ENCODE peak calls at places on chromosomes 1 and 21, in six cellular contexts. One of them, this sample, is unnamed.

GRCh38 chr1:221991221-221991620 is 249.3 kb upstream of the DUSP10 start:
- DNase-seq in H1: no peak
- DNase-seq in A549: no peak
- DNase-seq in K562: no peak
- DNase-seq in SK-N-SH: no peak
- DNase-seq in GM12878: no peak
- DNase-seq in this sample: no peak

GRCh38 chr1:223827193-223827663 is 18.5 kb downstream of the TP53BP2 start:
- DNase-seq in H1: no peak
- DNase-seq in A549: no peak
- DNase-seq in K562: no peak
- DNase-seq in SK-N-SH: no peak
- DNase-seq in GM12878: no peak
- DNase-seq in this sample: no peak

GRCh38 chr1:178470411-178470960 is 26.3 kb downstream of the CLEC20A start:
- DNase-seq in H1: no peak
- DNase-seq in A549: peak; percentile 20
- DNase-seq in K562: no peak
- DNase-seq in SK-N-SH: no peak
- DNase-seq in GM12878: no peak
- DNase-seq in this sample: no peak

GRCh38 chr21:27703806-27704205 is 736.9 kb upstream of the ADAMTS5 start:
- DNase-seq in H1: no peak
- DNase-seq in A549: no peak
- DNase-seq in K562: no peak
- DNase-seq in SK-N-SH: no peak
- DNase-seq in GM12878: no peak
- DNase-seq in this sample: no peak

GRCh38 chr1:85464497-85465098 is 361 bp downstream of the DDAH1 start:
- DNase-seq in H1: peak; percentile 83
- DNase-seq in A549: peak; percentile 55
- DNase-seq in K562: no peak
- DNase-seq in SK-N-SH: peak; percentile 81
- DNase-seq in GM12878: no peak
- DNase-seq in this sample: peak; percentile 40

GRCh38 chr1:76336951-76337371 is 262.4 kb downstream of the ST6GALNAC3 start:
- DNase-seq in H1: no peak
- DNase-seq in A549: no peak
- DNase-seq in K562: no peak
- DNase-seq in SK-N-SH: peak; percentile 78
- DNase-seq in GM12878: no peak
- DNase-seq in this sample: no peak

GRCh38 chr1:12343823-12344487 is 114.1 kb downstream of the VPS13D start:
- DNase-seq in H1: no peak
- DNase-seq in A549: no peak
- DNase-seq in K562: no peak
- DNase-seq in SK-N-SH: no peak
- DNase-seq in GM12878: peak; percentile 21
- DNase-seq in this sample: no peak

GRCh38 chr1:212608956-212609700 is 567 bp downstream of the ATF3 start:
- DNase-seq in H1: peak; percentile 85
- DNase-seq in A549: no peak
- DNase-seq in K562: peak; percentile 67
- DNase-seq in SK-N-SH: peak; percentile 87
- DNase-seq in GM12878: no peak
- DNase-seq in this sample: peak; percentile 36

GRCh38 chr1:109501644-109502367 is 7.7 kb downstream of the AMIGO1 start:
- DNase-seq in H1: no peak
- DNase-seq in A549: no peak
- DNase-seq in K562: no peak
- DNase-seq in SK-N-SH: no peak
- DNase-seq in GM12878: no peak
- DNase-seq in this sample: no peak

GRCh38 chr21:45504021-45504515 is 38.2 kb downstream of the SLC19A1 start:
- DNase-seq in H1: no peak
- DNase-seq in A549: no peak
- DNase-seq in K562: peak; percentile 40
- DNase-seq in SK-N-SH: no peak
- DNase-seq in GM12878: no peak
- DNase-seq in this sample: no peak

GRCh38 chr21:45502006-45502345 is 40.3 kb downstream of the SLC19A1 start:
- DNase-seq in H1: no peak
- DNase-seq in A549: no peak
- DNase-seq in K562: no peak
- DNase-seq in SK-N-SH: no peak
- DNase-seq in GM12878: no peak
- DNase-seq in this sample: no peak

GRCh38 chr21:45504516-45505415 is 37.5 kb downstream of the SLC19A1 start:
- DNase-seq in H1: no peak
- DNase-seq in A549: no peak
- DNase-seq in K562: no peak
- DNase-seq in SK-N-SH: no peak
- DNase-seq in GM12878: no peak
- DNase-seq in this sample: no peak

GRCh38 chr21:45499970-45500575 is 42.2 kb downstream of the SLC19A1 start:
- DNase-seq in H1: no peak
- DNase-seq in A549: no peak
- DNase-seq in K562: no peak
- DNase-seq in SK-N-SH: no peak
- DNase-seq in GM12878: no peak
- DNase-seq in this sample: no peak

DNA sequence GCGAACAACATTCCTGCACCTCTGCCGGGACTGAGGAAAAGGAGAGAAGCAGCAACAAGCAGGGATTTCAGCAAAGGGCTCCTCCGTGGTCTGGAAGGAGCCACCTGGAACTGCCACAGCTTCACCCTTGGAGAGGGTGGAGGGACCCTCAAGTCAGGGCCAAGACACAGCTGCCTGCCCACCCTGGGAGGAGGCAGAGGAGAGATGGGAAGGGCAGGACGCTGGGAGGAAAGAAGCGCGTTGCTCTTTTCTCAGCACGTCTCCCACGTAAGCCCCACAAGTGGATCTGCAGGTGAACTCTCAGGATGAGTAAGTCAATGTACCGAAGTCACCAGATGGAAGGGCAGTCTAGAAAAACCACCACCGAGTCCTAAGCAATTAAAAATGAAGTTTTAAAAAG is 39.6 kb downstream of the SLC19A1 start:
- DNase-seq in H1: no peak
- DNase-seq in A549: no peak
- DNase-seq in K562: no peak
- DNase-seq in SK-N-SH: no peak
- DNase-seq in GM12878: no peak
- DNase-seq in this sample: no peak
- TF ChIP-seq CHD2 in H1: no peak
- TF ChIP-seq CHD2 in A549: no peak
- TF ChIP-seq CHD2 in K562: no peak
- TF ChIP-seq CHD2 in SK-N-SH: no peak
- TF ChIP-seq CHD2 in GM12878: no peak
- TF ChIP-seq CHD2 in this sample: no peak

DNA sequence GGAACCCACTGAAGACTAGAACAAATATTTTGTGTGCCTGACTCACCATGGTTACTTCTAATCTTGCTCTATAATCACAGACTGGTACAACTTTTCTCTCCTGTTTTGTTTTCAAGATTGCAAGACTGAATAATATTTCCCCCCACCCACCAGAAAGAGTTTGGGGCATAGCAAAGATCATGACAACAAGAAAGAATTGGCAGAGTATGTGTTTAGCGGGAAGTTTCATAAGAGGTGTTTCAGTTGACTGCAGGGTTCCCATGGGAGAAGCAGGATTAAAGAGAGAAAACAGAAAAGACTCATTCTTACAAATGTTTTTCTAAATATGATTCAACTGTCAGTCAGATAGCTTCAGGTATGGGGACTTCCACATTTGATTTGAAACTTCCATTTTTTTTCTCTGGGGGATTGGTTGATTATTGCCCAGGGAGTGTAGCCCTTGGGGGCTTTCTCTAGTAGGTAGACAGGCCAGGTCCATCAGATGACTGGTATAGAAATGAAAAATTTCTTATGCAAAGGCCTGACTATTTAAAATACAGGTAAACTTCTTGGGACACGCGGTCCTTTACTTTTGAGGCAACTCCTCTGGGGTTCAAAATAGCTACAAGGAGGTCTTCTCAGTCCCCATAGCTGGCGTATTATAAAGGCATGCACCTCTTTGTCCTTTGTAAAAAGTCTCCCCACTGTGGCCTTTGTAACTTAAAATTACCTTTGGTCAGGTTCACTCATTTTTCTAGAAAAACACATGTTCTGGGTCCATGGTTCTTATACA is 13.9 kb downstream of the OR14I1 start:
- DNase-seq in H1: no peak
- DNase-seq in A549: no peak
- DNase-seq in K562: no peak
- DNase-seq in SK-N-SH: no peak
- DNase-seq in GM12878: peak; percentile 80
- DNase-seq in this sample: no peak
- TF ChIP-seq CHD2 in H1: no peak
- TF ChIP-seq CHD2 in A549: no peak
- TF ChIP-seq CHD2 in K562: no peak
- TF ChIP-seq CHD2 in SK-N-SH: no peak
- TF ChIP-seq CHD2 in GM12878: no peak
- TF ChIP-seq CHD2 in this sample: no peak

DNA sequence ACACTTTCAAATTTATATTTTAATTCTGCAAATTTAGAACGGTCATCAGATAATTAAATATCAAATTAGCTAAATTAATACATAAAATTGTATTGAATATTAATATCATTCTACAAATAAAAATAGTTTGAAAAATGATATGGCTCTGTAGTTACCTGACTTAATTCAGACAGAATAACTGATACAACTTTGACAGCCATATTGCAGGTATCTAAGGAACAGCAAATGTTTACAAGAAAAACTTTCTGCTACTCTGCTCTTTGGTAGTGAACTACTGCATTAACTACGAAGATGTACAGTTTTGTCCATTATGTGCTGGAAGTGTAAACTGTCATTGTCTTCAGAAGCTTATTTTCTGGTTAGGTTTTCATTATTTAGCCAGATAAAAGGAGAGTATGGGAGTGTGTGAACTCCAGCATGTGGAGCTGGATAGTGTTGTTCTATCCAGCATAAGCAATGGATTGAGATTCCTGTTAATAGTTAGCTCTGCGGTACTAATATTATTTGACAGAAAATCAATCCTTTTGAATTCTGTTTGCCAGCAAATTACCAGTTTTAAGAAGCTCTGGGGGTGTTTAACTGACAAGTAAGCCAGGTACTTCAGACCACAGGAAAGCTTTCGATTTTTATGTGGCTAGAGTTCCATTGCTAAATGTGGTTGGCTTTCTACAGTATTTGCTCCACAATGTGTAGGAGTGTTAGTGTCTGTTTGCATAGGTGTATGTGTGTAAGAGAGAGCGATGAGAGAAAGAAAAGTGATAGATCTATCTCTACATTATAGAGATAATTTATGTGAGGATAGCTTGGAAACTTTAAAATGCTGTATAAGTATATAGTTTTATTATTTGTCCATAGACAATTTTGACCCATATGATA is 247.9 kb downstream of the GRIK1 start:
- DNase-seq in H1: no peak
- DNase-seq in A549: no peak
- DNase-seq in K562: no peak
- DNase-seq in SK-N-SH: no peak
- DNase-seq in GM12878: no peak
- DNase-seq in this sample: no peak
- TF ChIP-seq CHD2 in H1: no peak
- TF ChIP-seq CHD2 in A549: no peak
- TF ChIP-seq CHD2 in K562: no peak
- TF ChIP-seq CHD2 in SK-N-SH: no peak
- TF ChIP-seq CHD2 in GM12878: no peak
- TF ChIP-seq CHD2 in this sample: no peak

DNA sequence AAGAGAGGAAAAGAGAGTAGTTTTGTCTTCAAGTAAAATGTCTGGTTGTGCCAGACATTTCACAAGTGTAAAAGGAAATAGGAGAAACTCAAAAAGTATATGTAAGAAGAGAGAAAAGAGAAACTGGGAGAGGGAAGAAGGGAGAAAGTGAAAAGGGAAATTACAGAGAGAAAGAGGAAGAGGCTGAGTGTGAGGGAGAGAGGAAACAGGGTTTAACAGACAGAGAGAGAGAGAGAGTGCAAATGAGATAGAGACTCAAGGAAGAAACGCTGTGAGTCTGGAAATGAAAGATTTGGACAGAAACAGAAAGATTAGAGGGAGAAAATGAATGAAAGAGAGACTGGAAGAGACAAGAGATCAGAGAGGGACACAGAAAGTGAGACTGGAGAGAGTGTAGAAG is 806.2 kb downstream of the PLA2G4A start:
- DNase-seq in H1: no peak
- DNase-seq in A549: no peak
- DNase-seq in K562: no peak
- DNase-seq in SK-N-SH: no peak
- DNase-seq in GM12878: no peak
- DNase-seq in this sample: no peak
- TF ChIP-seq CHD2 in H1: no peak
- TF ChIP-seq CHD2 in A549: no peak
- TF ChIP-seq CHD2 in K562: no peak
- TF ChIP-seq CHD2 in SK-N-SH: no peak
- TF ChIP-seq CHD2 in GM12878: no peak
- TF ChIP-seq CHD2 in this sample: no peak

DNA sequence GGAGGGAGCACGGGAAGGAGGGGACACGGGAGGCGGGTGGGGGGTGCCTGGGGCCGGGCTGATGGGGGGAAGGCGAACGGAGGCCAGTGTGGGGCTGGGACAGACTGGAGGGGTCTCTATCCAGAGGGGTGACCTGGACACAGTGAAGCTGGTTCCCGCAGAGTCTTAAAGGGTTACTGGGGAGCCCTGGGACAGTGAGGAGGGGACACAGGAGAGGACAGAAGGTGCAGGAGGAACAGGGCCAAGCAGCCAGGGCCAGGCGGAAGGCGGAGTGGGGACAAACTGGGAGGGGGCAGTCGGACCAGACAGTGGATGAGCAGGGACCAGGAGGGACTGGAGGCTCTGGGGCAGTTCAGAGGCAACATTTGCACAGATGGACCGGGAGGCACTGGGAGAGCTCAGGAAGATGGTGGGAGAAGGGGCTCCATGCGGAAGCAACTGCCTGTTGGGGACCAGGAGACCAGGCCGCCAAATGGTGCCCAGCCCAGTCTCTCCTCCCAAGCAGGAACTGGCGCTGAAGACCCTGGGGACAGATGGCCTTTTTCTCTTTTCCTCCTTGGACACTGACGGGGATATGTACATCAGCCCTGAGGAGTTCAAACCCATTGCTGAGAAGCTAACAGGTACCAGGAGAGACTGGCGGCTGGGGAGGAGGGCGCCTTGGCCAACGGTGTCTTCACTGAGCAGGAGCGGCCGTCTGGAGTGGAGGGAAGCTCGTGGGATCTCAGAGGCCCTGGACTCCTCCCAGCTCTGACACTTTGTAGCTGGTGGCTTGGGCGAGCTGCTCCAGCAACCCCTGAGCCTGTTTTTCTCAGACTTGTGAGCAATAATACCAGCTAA is 765 bp downstream of the SELENON start:
- DNase-seq in H1: peak; percentile 68
- DNase-seq in A549: no peak
- DNase-seq in K562: no peak
- DNase-seq in SK-N-SH: no peak
- DNase-seq in GM12878: no peak
- DNase-seq in this sample: no peak
- TF ChIP-seq CHD2 in H1: no peak
- TF ChIP-seq CHD2 in A549: no peak
- TF ChIP-seq CHD2 in K562: no peak
- TF ChIP-seq CHD2 in SK-N-SH: no peak
- TF ChIP-seq CHD2 in GM12878: no peak
- TF ChIP-seq CHD2 in this sample: no peak

This sample was measured in HepG2.